ENCODE peak calls at places on chromosomes 12 and 14, in five cellular contexts. E is ovary, A is A673, F is GM23338, G is BJ. D is an unnamed sample. For H3K36me3, the result is how much of the 10 kb centered on the place peaks cover.

GRCh38 chr14:49057838-49058510 is 528.2 kb downstream of the RPS29 start:
- DNase-seq in E (no peak), A (no peak), F (no peak), G (no peak), D (no peak)

GRCh38 chr12:92290016-92290685 is 144.5 kb upstream of the BTG1 start:
- DNase-seq in E (no peak), A (peak), F (no peak), G (peak), D (no peak)

GRCh38 chr12:108761226-108761625 is 29.9 kb upstream of the CORO1C start:
- DNase-seq in E (no peak), A (no peak), F (no peak), G (no peak), D (no peak)

GRCh38 chr12:2614341-2614740 is 180.4 kb upstream of the FKBP4 start:
- DNase-seq in E (no peak), A (no peak), F (no peak), G (no peak), D (no peak)

GRCh38 chr14:104110491-104111209 is 25.1 kb downstream of the ASPG start:
- DNase-seq in E (peak), A (no peak), F (no peak), G (no peak), D (no peak)

GRCh38 chr14:81176224-81176623 is 44.5 kb downstream of the GTF2A1 start:
- DNase-seq in E (no peak), A (peak), F (no peak), G (no peak), D (peak)

GRCh38 chr14:85342858-85343607 is 186.9 kb upstream of the FLRT2 start:
- DNase-seq in E (no peak), A (no peak), F (no peak), G (no peak), D (no peak)

GRCh38 chr14:91380610-91381371 is 36.8 kb downstream of the CCDC88C start:
- DNase-seq in E (no peak), A (peak), F (no peak), G (no peak), D (no peak)

GRCh38 chr14:23175823-23176222 is 7.6 kb downstream of the SLC7A8 start:
- DNase-seq in E (no peak), A (peak), F (no peak), G (no peak), D (no peak)

GRCh38 chr12:56190695-56191155 is 1.4 kb upstream of the SMARCC2 start:
- DNase-seq in E (no peak), A (peak), F (peak), G (no peak), D (peak)

GRCh38 chr14:97290065-97290464 is 492.9 kb downstream of the VRK1 start:
- DNase-seq in E (no peak), A (no peak), F (no peak), G (no peak), D (peak)

GRCh38 chr12:117774986-117775775 is 193.6 kb downstream of the KSR2 start:
- DNase-seq in E (no peak), A (no peak), F (no peak), G (no peak), D (no peak)

GRCh38 chr14:102951034-102951433 is 28.6 kb downstream of the AMN start:
- DNase-seq in E (peak), A (no peak), F (no peak), G (no peak), D (no peak)

GRCh38 chr14:102954081-102954789 is 31.8 kb downstream of the AMN start:
- DNase-seq in E (no peak), A (no peak), F (no peak), G (no peak), D (no peak)

GRCh38 chr14:102951799-102952198 is 29.3 kb downstream of the AMN start:
- DNase-seq in E (no peak), A (peak), F (no peak), G (no peak), D (no peak)

GRCh38 chr14:102952276-102952675 is 29.8 kb downstream of the AMN start:
- DNase-seq in E (no peak), A (no peak), F (no peak), G (no peak), D (no peak)

DNA sequence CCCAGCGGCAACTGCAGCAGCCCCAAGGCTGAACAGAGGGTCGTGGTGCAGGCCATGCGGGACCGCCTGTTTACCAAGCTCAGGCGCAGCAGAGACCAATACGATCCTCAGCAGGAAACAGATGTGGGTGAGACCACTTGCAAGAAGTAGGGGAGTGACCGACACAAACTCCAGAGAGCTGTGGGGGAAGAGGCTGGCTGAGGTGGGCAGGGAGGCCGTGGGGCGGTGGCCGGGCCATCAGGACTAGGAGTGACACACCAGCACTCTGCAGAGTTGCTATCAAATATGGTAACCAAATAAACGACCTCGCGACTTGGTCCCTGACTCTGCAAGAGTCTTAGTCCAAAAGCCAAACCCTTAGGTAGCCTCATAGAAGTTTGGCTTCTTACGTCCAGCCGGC is 30.6 kb downstream of the AMN start:
- DNase-seq in E (no peak), A (no peak), F (no peak), G (no peak), D (no peak)
- H3K36me3 ChIP-seq in E (under half), A (half or more), F (under half), G (under half), D (under half)

GRCh38 chr12:83474369-83474768 is 787.7 kb downstream of the TMTC2 start:
- DNase-seq in E (no peak), A (no peak), F (no peak), G (no peak), D (no peak)
- H3K36me3 ChIP-seq in E (under half), A (under half), F (under half), G (under half), D (under half)

GRCh38 chr12:53538209-53538689 is 31.0 kb upstream of the NPFF start:
- DNase-seq in E (no peak), A (peak), F (no peak), G (peak), D (peak)
- H3K36me3 ChIP-seq in E (under half), A (under half), F (under half), G (under half), D (under half)

GRCh38 chr14:92956961-92957360 is 34.0 kb downstream of the CHGA start:
- DNase-seq in E (no peak), A (no peak), F (no peak), G (no peak), D (no peak)

GRCh38 chr14:92960706-92961566 is 38.0 kb downstream of the CHGA start:
- DNase-seq in E (no peak), A (no peak), F (no peak), G (no peak), D (no peak)

GRCh38 chr14:92958373-92959188 is 35.6 kb downstream of the CHGA start:
- DNase-seq in E (no peak), A (no peak), F (no peak), G (no peak), D (no peak)

GRCh38 chr14:92959761-92960680 is 37.1 kb downstream of the CHGA start:
- DNase-seq in E (no peak), A (no peak), F (no peak), G (no peak), D (no peak)

DNA sequence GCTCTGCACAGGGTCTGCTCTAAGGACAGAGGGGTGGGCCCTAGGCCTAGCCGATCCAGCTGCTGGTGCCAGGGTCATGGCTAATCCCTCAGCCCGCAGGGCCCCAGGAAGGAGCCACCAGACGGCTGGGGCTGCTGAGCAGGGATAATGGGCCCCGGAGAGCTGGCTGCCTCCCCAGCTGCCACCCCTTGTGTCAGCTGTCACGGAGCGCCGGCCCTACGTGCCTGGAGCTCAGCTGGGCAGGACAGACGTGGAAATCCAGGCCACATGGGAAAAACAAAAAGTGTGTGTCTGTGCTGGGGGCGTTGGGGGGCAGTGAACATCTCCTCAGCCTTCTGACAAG is 36.2 kb downstream of the CHGA start:
- DNase-seq in E (no peak), A (no peak), F (no peak), G (no peak), D (no peak)
- H3K36me3 ChIP-seq in E (under half), A (under half), F (under half), G (under half), D (under half)

DNA sequence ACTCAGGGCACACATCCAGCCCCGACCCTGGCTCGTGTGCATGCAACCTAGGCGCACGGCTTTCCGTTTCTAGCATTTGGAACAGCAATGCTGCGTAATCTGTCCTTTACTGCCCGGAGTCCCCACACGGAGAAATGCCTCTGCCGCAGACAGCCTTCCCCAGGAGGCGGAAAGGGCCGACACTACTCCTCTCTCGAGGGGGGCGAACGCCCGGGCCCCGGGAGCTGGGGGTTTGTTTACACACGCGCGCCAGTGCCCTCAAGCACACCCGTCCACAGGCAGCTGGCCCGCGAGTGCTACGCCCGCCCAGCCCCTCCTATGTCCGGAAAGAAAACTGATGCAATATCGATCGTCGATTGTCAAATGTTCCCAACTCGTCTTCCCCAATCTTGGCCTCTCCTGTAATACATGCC is 849 bp downstream of the SLC38A2 start:
- DNase-seq in E (peak), A (no peak), F (no peak), G (no peak), D (peak)
- H3K36me3 ChIP-seq in E (under half), A (under half), F (under half), G (under half), D (under half)